ENCODE peak calls at places on chromosomes 4 and X, in four cellular contexts. D is Peyer's patch, S is astrocyte, U is upper lobe of left lung. T is an unnamed sample. For H3K4me1, the result is how much of the 10 kb centered on the place peaks cover.

GRCh38 chr4:153488006-153488718 is 22.0 kb downstream of the TMEM131L start:
- DNase-seq in D (no peak), S (peak), U (peak), T (no peak)

GRCh38 chr4:54224960-54225670 is 4.0 kb upstream of the PDGFRA start:
- DNase-seq in U (no peak), D (no peak), S (no peak), T (no peak)

GRCh38 chr4:146634825-146635224 is 3.9 kb upstream of the POU4F2 start:
- DNase-seq in S (no peak), U (no peak), D (no peak), T (no peak)

GRCh38 chrX:97628326-97628725 is 744.6 kb downstream of the RPA4 start:
- DNase-seq in U (no peak), D (no peak), S (no peak), T (no peak)

GRCh38 chr4:17544205-17544604 is 29.2 kb downstream of the CLRN2 start:
- DNase-seq in D (no peak), S (no peak), U (no peak), T (peak)

GRCh38 chr4:121049072-121049599 is 23.2 kb downstream of the NDNF start:
- DNase-seq in S (no peak), D (no peak), U (no peak), T (no peak)

GRCh38 chrX:141902366-141902765 is 1.3 kb upstream of the MAGEC1 start:
- DNase-seq in D (no peak), S (no peak), U (no peak), T (no peak)

GRCh38 chr4:138007572-138007971 is 234.6 kb downstream of the SLC7A11 start:
- DNase-seq in S (peak), U (no peak), D (no peak), T (no peak)

GRCh38 chrX:16628954-16629595 is 20.9 kb upstream of the S100G start:
- DNase-seq in S (peak), U (no peak), D (no peak), T (peak)

GRCh38 chr4:179110356-179110755 is 1668.1 kb upstream of the AGA start:
- DNase-seq in D (no peak), U (no peak), S (peak), T (no peak)

GRCh38 chrX:10582945-10583344 is 37.4 kb downstream of the MID1 start:
- DNase-seq in D (no peak), S (peak), U (no peak), T (no peak)

GRCh38 chr4:127920521-127920920 is 39.8 kb downstream of the PLK4 start:
- DNase-seq in U (no peak), S (no peak), D (no peak), T (no peak)

GRCh38 chr4:19583827-19584569 is 667.7 kb upstream of the SLIT2 start:
- DNase-seq in S (peak), D (no peak), U (no peak), T (no peak)

GRCh38 chr4:37216209-37216608 is 28.3 kb upstream of the NWD2 start:
- DNase-seq in S (no peak), D (no peak), U (no peak), T (no peak)
- H3K4me3 ChIP-seq in S (no peak), D (no peak), U (no peak), T (no peak)

DNA sequence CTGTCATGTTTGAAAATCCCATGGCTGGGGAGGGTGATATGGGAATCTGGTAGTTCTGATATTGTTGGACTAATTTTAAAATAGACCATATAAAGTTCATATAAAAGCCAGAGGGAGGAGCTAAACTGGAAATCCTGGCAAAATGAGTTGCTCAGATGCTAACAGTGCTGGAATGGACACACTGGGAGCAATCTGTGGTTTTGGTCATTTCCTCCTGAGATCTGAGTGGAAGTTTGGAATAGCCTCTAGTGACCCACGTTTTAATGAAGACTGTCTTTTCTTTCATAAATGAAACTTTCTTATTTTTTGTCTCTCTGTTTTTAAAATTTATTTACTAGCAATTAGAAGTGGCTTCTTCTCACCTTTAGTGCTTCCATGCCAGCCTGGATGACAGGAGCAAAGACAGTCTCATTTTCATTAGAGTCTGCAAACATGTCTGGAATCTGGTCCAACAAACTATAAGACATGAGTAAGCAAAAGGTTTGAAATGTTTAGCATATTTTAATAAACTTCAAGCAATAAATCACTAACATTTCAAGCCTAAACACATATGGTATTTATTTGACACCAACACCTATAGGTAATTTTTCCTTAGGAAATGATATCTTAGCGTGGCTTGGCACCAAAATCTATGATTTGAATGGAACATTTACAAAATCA is 66.6 kb downstream of the METTL14 start:
- DNase-seq in S (peak), D (no peak), U (no peak), T (no peak)
- H3K4me1 ChIP-seq in S (under half), D (under half), U (under half), T (under half)

DNA sequence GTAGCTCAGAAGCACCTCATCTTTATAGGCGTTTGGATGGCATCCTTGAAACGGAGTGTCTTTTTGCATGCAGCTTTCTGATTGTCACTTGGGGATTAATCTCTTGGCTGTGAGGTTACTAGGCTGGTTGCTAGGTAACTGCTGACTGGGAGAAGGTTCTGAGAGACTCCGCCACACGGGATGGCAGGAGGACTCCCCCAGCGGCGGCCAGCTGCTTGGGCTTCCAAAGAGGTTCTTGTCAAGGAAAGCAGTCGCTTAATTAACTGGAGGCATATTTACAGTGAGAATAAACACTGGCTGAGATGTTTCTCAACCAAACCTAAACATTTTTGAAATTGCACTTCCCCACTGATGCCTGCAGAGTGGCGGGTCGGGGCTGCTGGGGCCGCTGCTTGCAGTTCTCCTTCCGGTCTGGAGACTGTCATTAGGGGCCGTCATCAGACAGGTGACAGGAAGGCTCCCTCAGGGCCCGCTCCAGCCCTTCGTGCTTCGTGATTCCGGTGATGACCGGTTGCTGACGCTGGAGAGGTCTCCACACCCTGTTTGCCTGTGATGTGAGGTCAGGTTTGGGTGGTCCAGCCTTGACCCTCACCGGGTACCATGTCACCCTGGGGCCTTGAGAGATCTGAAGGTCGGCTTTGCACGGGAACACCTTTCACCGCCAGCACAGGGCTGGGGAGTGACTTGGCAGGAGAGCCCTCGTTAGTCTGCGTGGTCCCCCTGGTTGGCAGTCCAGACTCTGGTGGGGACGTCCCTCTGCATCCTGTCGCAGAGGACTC is 9.1 kb downstream of the NSG1 start:
- DNase-seq in U (no peak), S (peak), D (no peak), T (peak)
- H3K4me3 ChIP-seq in U (no peak), S (no peak), D (no peak), T (no peak)

GRCh38 chr4:8311096-8312068 is 41.8 kb downstream of the HTRA3 start:
- DNase-seq in D (peak), U (no peak), S (no peak), T (no peak)

GRCh38 chr4:8312069-8312445 is 42.5 kb downstream of the HTRA3 start:
- DNase-seq in D (no peak), S (no peak), U (no peak), T (no peak)

GRCh38 chr4:8308144-8308543 is 38.6 kb downstream of the HTRA3 start:
- DNase-seq in D (peak), U (no peak), S (no peak), T (no peak)

GRCh38 chr4:8308856-8309771 is 39.6 kb downstream of the HTRA3 start:
- DNase-seq in S (no peak), U (peak), D (peak), T (no peak)

DNA sequence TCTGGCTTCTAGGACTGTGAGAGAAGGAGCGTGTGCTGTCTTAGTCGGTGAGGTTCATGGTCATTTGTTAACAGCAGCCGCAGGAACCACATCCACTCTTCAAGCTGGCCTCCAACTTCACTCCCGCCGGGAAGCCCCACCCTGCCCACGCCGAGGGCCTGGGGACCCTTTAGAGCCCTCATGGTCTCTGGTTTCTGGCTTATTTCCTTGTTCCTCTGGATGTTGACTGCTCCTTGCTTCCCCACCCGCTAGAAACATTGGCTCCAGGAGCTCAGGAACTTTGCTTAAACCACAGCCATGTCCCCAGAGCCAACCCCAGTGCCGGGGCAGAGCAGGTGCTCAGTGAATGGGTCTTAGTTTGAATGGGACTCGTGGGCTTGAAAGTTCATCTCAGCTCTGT is 40.8 kb downstream of the HTRA3 start:
- DNase-seq in U (no peak), S (no peak), D (no peak), T (no peak)
- H3K4me1 ChIP-seq in U (under half), S (under half), D (under half), T (under half)

DNA sequence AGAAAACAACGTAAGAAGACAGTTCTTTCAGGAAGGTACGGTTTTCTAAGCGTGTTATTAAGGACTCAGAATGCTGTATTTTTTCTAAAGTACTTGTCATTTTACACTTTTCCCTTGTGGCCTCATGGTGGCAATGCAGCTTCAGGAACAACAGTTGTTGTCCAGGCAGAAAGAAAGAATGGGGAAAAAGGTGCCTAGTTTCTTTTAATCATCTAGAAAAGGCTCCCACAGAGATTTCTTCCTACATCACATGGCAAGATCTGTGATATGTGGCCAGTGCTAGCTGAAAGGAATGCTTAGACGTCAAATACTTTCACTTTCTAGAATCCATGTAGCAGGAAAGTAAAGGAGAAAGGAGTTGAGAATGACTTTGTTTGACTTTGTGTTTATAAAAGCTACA is 49.0 kb upstream of the TRAM1L1 start:
- DNase-seq in U (no peak), D (no peak), S (peak), T (peak)
- H3K4me3 ChIP-seq in U (no peak), D (no peak), S (peak), T (no peak)

T was measured in HAP-1.